ENCODE peak calls at places on chromosomes 2 and 18, in nine cellular contexts. R, K, N, H, M, X, Q, O and P are unnamed samples.

GRCh38 chr2:233972941-233973575 is 55.9 kb downstream of the TRPM8 start:
- DNase-seq in R (no peak), K (peak), N (no peak), H (no peak), M (no peak), X (no peak), Q (no peak), O (no peak), P (no peak)

GRCh38 chr18:23857756-23858155 is 156.8 kb upstream of the TTC39C start:
- DNase-seq in R (no peak), K (peak), N (no peak), H (no peak), M (no peak), X (no peak), Q (peak), O (no peak), P (no peak)

GRCh38 chr2:219598308-219599078 is 836 bp downstream of the STK11IP start:
- DNase-seq in R (no peak), K (no peak), N (peak), H (no peak), M (no peak), X (no peak), Q (no peak), O (no peak), P (no peak)

GRCh38 chr2:6824962-6825361 is 40.7 kb downstream of the CMPK2 start:
- DNase-seq in R (no peak), K (no peak), N (peak), H (no peak), M (no peak), X (no peak), Q (peak), O (peak), P (no peak)

GRCh38 chr2:227363756-227364155 is 15.3 kb downstream of the TM4SF20 start:
- DNase-seq in R (no peak), K (peak), N (no peak), H (no peak), M (peak), X (no peak), Q (no peak), O (no peak), P (no peak)

GRCh38 chr2:180520816-180521595 is 459.4 kb upstream of the UBE2E3 start:
- DNase-seq in R (no peak), K (peak), N (peak), H (no peak), M (no peak), X (peak), Q (peak), O (no peak), P (no peak)

GRCh38 chr2:102141915-102142828 is at the start of gene IL1R1:
- DNase-seq in R (peak), K (peak), N (peak), H (no peak), M (peak), X (no peak), Q (peak), O (peak), P (no peak)

GRCh38 chr2:219517954-219518778 is 3.9 kb downstream of the ASIC4 start:
- DNase-seq in R (no peak), K (no peak), N (no peak), H (no peak), M (no peak), X (no peak), Q (no peak), O (no peak), P (no peak)

GRCh38 chr2:46230677-46231425 is 66.4 kb upstream of the EPAS1 start:
- DNase-seq in R (no peak), K (no peak), N (peak), H (no peak), M (no peak), X (no peak), Q (no peak), O (no peak), P (no peak)

GRCh38 chr2:47599171-47599570 is 183.8 kb upstream of the MSH6 start:
- DNase-seq in R (no peak), K (no peak), N (no peak), H (no peak), M (no peak), X (no peak), Q (no peak), O (no peak), P (peak)

GRCh38 chr2:3594493-3595281 is at the start of gene COLEC11:
- DNase-seq in R (peak), K (no peak), N (no peak), H (no peak), M (peak), X (no peak), Q (peak), O (peak), P (no peak)

GRCh38 chr2:207504513-207505171 is 25.1 kb upstream of the CREB1 start:
- DNase-seq in R (peak), K (no peak), N (peak), H (no peak), M (peak), X (no peak), Q (no peak), O (no peak), P (no peak)

GRCh38 chr2:210577263-210578071 is 21.1 kb downstream of the CPS1 start:
- DNase-seq in R (peak), K (peak), N (peak), H (peak), M (peak), X (peak), Q (peak), O (peak), P (peak)

DNA sequence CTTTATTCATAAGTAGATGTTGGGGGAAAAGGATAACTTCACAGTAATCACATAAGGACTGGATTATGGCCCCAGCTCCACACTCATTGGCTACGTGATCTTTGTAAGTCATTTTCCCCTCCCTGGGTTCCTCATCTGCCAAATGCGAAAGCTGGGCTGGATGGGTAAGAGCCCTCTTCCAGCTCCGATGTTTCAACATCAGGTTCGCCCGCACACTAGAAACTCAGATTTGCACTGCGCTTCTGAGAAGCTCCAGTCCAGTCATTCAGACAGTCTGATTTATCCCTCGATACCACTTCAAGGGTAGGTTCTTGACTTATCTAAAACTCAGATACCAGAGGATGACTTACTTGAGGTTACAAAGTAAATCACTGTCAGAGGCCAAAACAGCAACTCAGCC is 31.0 kb upstream of the RMDN2 start:
- DNase-seq in R (no peak), K (no peak), N (no peak), H (no peak), M (no peak), X (no peak), Q (peak), O (no peak), P (no peak)
- TF ChIP-seq EZH2phosphoT487 in R (no peak), K (no peak), N (no peak), H (no peak), M (no peak), X (no peak), Q (no peak), O (no peak), P (no peak)

GRCh38 chr2:159516241-159516758 is 100.0 kb downstream of the BAZ2B start:
- DNase-seq in R (peak), K (peak), N (peak), H (peak), M (peak), X (peak), Q (peak), O (peak), P (peak)

GRCh38 chr2:159521272-159521671 is 95.1 kb downstream of the BAZ2B start:
- DNase-seq in R (no peak), K (no peak), N (no peak), H (no peak), M (no peak), X (no peak), Q (no peak), O (no peak), P (no peak)

GRCh38 chr2:159515482-159515881 is 100.9 kb downstream of the BAZ2B start:
- DNase-seq in R (no peak), K (no peak), N (peak), H (peak), M (no peak), X (no peak), Q (no peak), O (no peak), P (no peak)

GRCh38 chr2:159513745-159514144 is 102.6 kb downstream of the BAZ2B start:
- DNase-seq in R (no peak), K (no peak), N (no peak), H (no peak), M (no peak), X (no peak), Q (no peak), O (no peak), P (no peak)

GRCh38 chr2:159518321-159519005 is 97.9 kb downstream of the BAZ2B start:
- DNase-seq in R (no peak), K (no peak), N (no peak), H (no peak), M (peak), X (no peak), Q (no peak), O (no peak), P (no peak)
- H3K27ac ChIP-seq in R (peak), K (no peak), N (no peak), H (no peak), M (no peak), X (no peak), Q (peak), O (no peak), P (no peak)

GRCh38 chr18:58520964-58521363 is 107.9 kb downstream of the ALPK2 start:
- DNase-seq in R (no peak), K (peak), N (peak), H (no peak), M (no peak), X (no peak), Q (no peak), O (no peak), P (no peak)

GRCh38 chr18:58526425-58527115 is 102.3 kb downstream of the ALPK2 start:
- DNase-seq in R (no peak), K (no peak), N (no peak), H (no peak), M (no peak), X (no peak), Q (peak), O (no peak), P (no peak)

GRCh38 chr18:58525517-58525916 is 103.4 kb downstream of the ALPK2 start:
- DNase-seq in R (no peak), K (no peak), N (peak), H (no peak), M (no peak), X (no peak), Q (no peak), O (no peak), P (no peak)

GRCh38 chr18:58525928-58526424 is 102.9 kb downstream of the ALPK2 start:
- DNase-seq in R (no peak), K (no peak), N (no peak), H (peak), M (no peak), X (no peak), Q (no peak), O (no peak), P (peak)

GRCh38 chr18:58522157-58522556 is 106.7 kb downstream of the ALPK2 start:
- DNase-seq in R (no peak), K (no peak), N (no peak), H (no peak), M (no peak), X (no peak), Q (no peak), O (no peak), P (no peak)
- TF ChIP-seq EZH2phosphoT487 in R (no peak), K (no peak), N (no peak), H (no peak), M (no peak), X (no peak), Q (no peak), O (no peak), P (no peak)

DNA sequence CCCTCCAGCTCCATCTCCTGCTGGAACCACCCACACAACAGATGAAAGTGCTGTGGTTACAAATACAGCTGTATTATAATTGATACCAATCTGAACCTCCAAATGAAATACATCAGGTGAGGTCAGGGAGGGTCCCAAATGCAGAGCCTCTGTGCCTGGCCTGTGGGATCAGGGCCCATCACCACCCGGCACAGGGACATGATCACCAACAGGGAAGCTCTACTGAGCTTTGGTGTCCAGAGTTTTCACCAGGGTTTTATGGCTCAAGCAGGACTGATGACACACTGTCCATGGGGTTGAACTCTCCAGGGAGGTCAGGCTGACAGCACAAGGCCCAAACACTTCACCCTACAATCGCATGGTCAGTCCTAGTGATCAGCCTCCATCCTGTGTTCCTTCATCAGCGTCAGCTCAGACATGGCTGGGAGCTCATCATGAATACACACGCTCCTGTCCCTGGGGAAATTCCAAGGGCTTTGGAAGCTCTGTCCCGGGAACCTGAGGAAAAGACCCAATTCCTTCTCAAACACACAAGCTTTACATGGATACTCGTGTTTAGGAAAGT is 3.9 kb upstream of the PXDN start:
- DNase-seq in R (no peak), K (no peak), N (peak), H (no peak), M (no peak), X (no peak), Q (no peak), O (no peak), P (no peak)
- H3K27ac ChIP-seq in R (no peak), K (no peak), N (no peak), H (no peak), M (no peak), X (no peak), Q (no peak), O (no peak), P (no peak)

DNA sequence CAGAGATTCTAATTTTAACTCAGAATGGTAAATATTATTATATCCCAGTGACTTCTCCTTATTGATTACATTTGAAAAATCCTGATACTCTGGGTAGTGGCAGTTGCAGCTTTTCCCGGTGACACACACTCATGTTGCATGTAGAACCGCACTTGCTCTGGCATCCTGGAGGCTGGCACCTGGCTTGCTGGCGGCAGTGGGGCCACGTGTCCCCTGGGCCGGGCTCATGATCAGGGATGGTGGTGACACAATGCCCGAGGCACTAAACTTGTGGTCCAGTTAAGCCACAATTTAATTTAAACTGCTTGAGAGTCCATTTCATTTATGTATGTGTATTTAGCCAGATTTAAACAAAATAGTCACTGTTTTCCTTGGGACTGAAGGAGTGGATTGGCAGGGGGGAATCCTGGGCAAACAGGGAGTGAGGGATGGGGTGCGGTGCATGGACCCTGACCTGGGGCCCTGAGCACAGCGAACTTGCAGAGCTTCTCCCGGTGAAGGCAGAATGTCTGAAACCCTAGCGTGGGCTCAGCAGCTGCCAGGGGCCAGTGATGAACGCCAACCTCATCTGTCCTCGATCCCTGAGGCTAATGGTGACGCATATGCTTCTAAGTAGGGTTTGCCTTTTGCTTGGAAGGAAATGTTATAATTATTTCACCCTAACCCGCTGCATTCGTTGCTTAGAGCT is 50.0 kb downstream of the KCNG2 start:
- DNase-seq in R (no peak), K (no peak), N (no peak), H (no peak), M (no peak), X (no peak), Q (no peak), O (peak), P (no peak)
- TF ChIP-seq EZH2phosphoT487 in R (no peak), K (no peak), N (no peak), H (no peak), M (no peak), X (no peak), Q (no peak), O (no peak), P (no peak)

DNA sequence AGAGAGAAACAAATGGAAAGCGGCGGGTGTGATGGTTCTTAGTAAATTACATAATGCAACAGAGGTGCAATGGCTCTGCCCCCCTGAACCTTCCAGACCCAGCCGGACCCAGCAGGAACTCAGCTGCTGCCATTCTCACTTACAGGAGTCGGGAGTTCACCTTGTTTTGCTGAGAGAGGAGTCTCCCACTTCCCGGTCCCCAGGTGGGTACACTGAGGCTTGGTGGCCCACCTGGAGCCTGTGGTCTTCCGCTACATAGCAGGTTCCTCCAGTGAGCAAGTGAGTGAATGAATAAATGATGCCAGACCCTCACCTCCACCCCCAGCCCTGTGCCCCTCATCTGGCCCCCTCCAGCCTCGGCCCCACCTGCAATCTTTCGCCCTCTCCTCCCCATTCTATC is 11.2 kb downstream of the BIN1 start:
- DNase-seq in R (no peak), K (no peak), N (no peak), H (no peak), M (no peak), X (no peak), Q (no peak), O (no peak), P (no peak)
- H3K27ac ChIP-seq in R (no peak), K (no peak), N (no peak), H (no peak), M (no peak), X (no peak), Q (peak), O (no peak), P (no peak)